ENCODE peak calls at places on chromosomes 4 and X, in five cellular contexts. O, K, F, Y and W are unnamed samples.

GRCh38 chrX:16061296-16061695 is 62.1 kb upstream of the GRPR start:
- DNase-seq in O (no peak), K (no peak), F (no peak), Y (no peak), W (no peak)

GRCh38 chr4:105797225-105797624 is 88.6 kb downstream of the GSTCD start:
- DNase-seq in O (no peak), K (no peak), F (no peak), Y (no peak), W (no peak)

GRCh38 chrX:81241753-81242152 is 39.9 kb downstream of the SH3BGRL start:
- DNase-seq in O (no peak), K (no peak), F (no peak), Y (no peak), W (no peak)

GRCh38 chr4:23022032-23022431 is 329.3 kb downstream of the GBA3 start:
- DNase-seq in O (no peak), K (no peak), F (no peak), Y (no peak), W (no peak)

GRCh38 chr4:77465271-77465670 is 140.3 kb upstream of the CXCL13 start:
- DNase-seq in O (no peak), K (no peak), F (no peak), Y (no peak), W (peak)

GRCh38 chrX:78800114-78800513 is 52.6 kb downstream of the LPAR4 start:
- DNase-seq in O (no peak), K (no peak), F (no peak), Y (no peak), W (no peak)

GRCh38 chrX:71870337-71871098 is 40.1 kb upstream of the NHSL2 start:
- DNase-seq in O (no peak), K (no peak), F (no peak), Y (no peak), W (peak)

GRCh38 chrX:78708171-78708570 is 39.3 kb upstream of the LPAR4 start:
- DNase-seq in O (no peak), K (no peak), F (peak), Y (no peak), W (peak)

GRCh38 chr4:73945674-73946449 is 36.0 kb downstream of the PF4 start:
- DNase-seq in O (no peak), K (no peak), F (no peak), Y (no peak), W (no peak)

GRCh38 chr4:835148-836002 is 9.4 kb upstream of the CPLX1 start:
- DNase-seq in O (no peak), K (no peak), F (peak), Y (no peak), W (peak)

GRCh38 chr4:144782345-144782744 is 136.4 kb downstream of the HHIP start:
- DNase-seq in O (no peak), K (no peak), F (no peak), Y (no peak), W (no peak)

GRCh38 chr4:41022116-41022515 is 192.2 kb downstream of the APBB2 start:
- DNase-seq in O (no peak), K (no peak), F (no peak), Y (no peak), W (no peak)

GRCh38 chr4:148415500-148415899 is 26.7 kb downstream of the NR3C2 start:
- DNase-seq in O (no peak), K (no peak), F (peak), Y (no peak), W (peak)

GRCh38 chr4:110247591-110247990 is 49.2 kb upstream of the ELOVL6 start:
- DNase-seq in O (no peak), K (no peak), F (no peak), Y (no peak), W (no peak)

GRCh38 chrX:20421697-20422096 is 155.0 kb upstream of the RPS6KA3 start:
- DNase-seq in O (no peak), K (no peak), F (no peak), Y (no peak), W (no peak)

GRCh38 chr4:47074836-47075235 is 43.5 kb downstream of the GABRB1 start:
- DNase-seq in O (no peak), K (no peak), F (no peak), Y (no peak), W (no peak)

GRCh38 chr4:47075241-47075640 is 43.9 kb downstream of the GABRB1 start:
- DNase-seq in O (no peak), K (no peak), F (no peak), Y (no peak), W (no peak)

GRCh38 chr4:47071863-47072441 is 40.6 kb downstream of the GABRB1 start:
- DNase-seq in O (no peak), K (no peak), F (no peak), Y (no peak), W (no peak)

DNA sequence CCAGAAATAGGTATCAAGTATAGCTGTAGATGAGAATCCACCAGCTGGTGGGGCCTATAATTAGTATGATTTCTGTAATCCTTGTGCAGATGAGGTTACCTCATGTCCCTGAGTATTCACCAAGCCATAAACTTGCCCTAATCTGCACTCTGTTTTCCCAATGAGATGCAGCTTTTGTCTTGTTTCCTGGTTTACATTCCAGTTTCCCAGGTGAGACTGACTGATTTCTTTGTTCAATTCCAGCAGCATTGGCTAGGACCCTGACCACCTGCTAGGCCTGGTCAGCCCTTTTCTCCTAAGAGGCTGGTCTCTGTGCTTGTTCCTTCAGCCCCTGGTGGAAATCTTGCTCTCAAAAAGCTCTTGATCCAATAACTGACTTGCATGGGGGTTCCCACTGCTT is 44.6 kb downstream of the GABRB1 start:
- DNase-seq in O (no peak), K (no peak), F (no peak), Y (no peak), W (no peak)
- H3K27ac ChIP-seq in O (no peak), K (no peak), F (no peak), Y (no peak), W (no peak)

GRCh38 chrX:38871129-38872029 is 70.1 kb downstream of the MID1IP1 start:
- DNase-seq in O (no peak), K (no peak), F (no peak), Y (no peak), W (no peak)
- H3K27ac ChIP-seq in O (no peak), K (no peak), F (no peak), Y (peak), W (peak)

GRCh38 chrX:67582436-67582835 is 38.6 kb downstream of the AR start:
- DNase-seq in O (no peak), K (no peak), F (no peak), Y (no peak), W (no peak)
- H3K27ac ChIP-seq in O (no peak), K (no peak), F (no peak), Y (no peak), W (no peak)

DNA sequence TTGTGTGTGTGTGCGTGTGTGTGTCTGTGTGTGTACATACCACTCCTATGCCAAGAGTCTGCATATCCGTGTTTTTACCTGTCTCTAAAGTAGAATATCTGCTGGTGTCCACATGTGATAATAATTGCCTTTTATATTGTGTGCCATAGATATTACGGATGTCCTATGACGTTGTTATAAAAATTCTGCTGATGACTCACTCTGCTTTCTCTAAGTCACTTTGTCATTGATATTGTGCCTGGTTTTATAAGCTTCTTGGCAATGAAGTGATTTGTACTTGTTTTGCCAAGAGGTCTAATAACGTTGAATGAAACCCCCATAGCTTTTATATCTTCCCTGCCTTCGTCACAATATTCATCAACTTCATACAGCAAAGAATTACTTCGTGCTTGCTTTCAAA is 102.6 kb upstream of the C1GALT1C1 start:
- DNase-seq in O (no peak), K (no peak), F (no peak), Y (no peak), W (no peak)
- H3K27ac ChIP-seq in O (no peak), K (no peak), F (peak), Y (no peak), W (no peak)

DNA sequence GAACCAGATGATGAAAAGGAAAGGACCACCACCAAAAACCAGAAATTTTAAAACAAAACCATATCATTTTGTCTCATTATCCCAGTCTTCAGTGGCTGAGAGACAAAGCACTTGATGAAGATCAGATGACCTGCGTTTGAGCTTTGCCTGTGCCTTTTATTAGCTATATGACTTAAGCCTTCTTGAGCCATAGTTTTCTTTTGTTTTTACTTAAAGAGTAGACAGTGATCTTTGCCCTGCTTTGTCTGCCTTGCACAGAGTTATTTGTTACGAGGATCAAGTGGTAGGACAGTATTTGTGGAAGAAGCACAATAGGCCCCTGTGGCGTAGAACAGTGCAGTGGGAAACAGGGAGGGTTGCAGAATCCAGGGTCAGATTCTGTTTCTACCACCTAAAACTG is 89.9 kb downstream of the SLC10A6 start:
- DNase-seq in O (no peak), K (no peak), F (no peak), Y (no peak), W (no peak)
- H3K27ac ChIP-seq in O (no peak), K (no peak), F (no peak), Y (no peak), W (no peak)

DNA sequence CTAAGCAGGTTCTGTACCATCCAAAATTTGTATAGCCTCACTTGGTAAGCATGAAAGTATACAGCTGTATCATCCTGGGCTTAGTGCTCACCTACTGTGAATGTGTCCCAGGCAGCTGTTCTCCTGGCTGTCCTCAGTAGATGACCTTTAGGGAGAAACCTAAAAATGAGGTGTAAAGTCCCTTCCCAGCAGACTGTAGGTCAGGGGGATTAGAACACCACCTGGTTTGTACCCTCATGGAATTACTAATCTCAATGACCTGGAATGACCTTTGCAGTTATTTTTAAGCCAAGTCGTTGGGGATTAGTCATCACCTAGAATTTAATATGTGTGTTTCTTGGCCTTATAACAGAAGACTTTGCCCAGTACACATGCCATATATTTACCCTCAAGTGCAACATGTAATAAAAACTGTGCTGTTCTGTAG is 39.1 kb upstream of the MBTPS2 start:
- DNase-seq in O (no peak), K (no peak), F (no peak), Y (peak), W (peak)
- H3K27ac ChIP-seq in O (no peak), K (no peak), F (no peak), Y (peak), W (peak)

DNA sequence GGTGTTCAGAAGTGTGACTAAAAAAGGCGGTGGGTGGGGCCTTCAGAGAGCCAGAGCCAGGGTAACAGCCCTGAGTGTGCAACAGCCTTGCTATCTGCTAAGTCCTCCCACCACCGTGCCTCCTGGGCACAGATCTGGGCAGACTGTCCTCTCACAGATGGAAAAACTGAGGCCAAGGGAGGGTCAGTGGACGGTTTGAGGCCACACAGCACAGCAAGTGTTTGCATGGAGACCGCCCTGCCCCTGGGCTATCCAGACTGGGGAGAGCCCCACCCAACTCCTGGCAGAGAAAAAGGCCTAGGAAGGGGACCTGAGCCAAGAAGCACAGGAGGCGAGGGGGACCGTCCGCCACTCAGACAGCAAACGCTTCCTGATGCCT is 31.7 kb downstream of the BLOC1S4 start:
- DNase-seq in O (no peak), K (no peak), F (no peak), Y (no peak), W (no peak)
- H3K27ac ChIP-seq in O (no peak), K (no peak), F (no peak), Y (no peak), W (no peak)

GRCh38 chr4:165382640-165383039 is 3.8 kb downstream of the CPE start:
- DNase-seq in O (no peak), K (no peak), F (no peak), Y (no peak), W (no peak)

GRCh38 chr4:165384186-165384585 is 5.4 kb downstream of the CPE start:
- DNase-seq in O (no peak), K (no peak), F (no peak), Y (no peak), W (no peak)

GRCh38 chr4:165385124-165385523 is 6.3 kb downstream of the CPE start:
- DNase-seq in O (no peak), K (no peak), F (no peak), Y (no peak), W (no peak)

GRCh38 chr4:165384608-165385007 is 5.8 kb downstream of the CPE start:
- DNase-seq in O (no peak), K (no peak), F (peak), Y (no peak), W (peak)

GRCh38 chr4:165383757-165384156 is 4.9 kb downstream of the CPE start:
- DNase-seq in O (no peak), K (no peak), F (no peak), Y (no peak), W (no peak)
- H3K27ac ChIP-seq in O (peak), K (no peak), F (no peak), Y (no peak), W (no peak)

GRCh38 chrX:119690921-119691716 is 1.8 kb downstream of the SEPTIN6 start:
- DNase-seq in O (no peak), K (no peak), F (peak), Y (no peak), W (no peak)

GRCh38 chrX:119686087-119686639 is 6.8 kb downstream of the SEPTIN6 start:
- DNase-seq in O (no peak), K (no peak), F (peak), Y (no peak), W (peak)

GRCh38 chrX:119692241-119693031 is 532 bp downstream of the SEPTIN6 start:
- DNase-seq in O (no peak), K (peak), F (peak), Y (no peak), W (peak)

GRCh38 chrX:119687661-119688413 is 5.1 kb downstream of the SEPTIN6 start:
- DNase-seq in O (no peak), K (no peak), F (no peak), Y (no peak), W (peak)

DNA sequence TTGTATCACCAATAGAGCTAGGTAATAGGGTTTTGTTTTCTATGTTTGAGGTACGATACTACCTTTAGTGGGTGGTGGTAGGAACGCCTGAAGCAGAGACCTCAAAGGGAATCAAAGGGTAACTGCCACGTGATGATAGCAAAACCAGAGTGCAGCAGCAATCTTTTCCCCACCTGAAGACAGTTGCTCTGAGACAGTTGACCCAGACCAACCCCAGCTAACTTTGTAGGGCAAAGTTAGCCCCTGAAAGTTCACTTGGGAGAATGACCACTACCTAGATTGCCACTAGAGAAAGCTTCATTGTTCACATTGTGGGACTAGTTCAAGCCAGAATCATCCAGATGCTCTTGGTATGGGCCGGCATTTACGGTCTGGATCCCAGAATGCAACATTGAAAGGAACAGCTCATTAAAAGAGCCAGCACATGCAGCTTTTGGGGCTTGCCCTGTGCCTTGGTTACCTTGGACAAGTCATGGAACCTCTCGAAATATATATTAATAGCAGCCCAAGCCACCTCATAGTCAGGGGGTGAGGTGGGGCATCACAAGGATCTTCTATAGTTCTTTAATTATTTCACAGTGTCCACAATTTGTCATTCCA is 4.0 kb downstream of the SEPTIN6 start:
- DNase-seq in O (no peak), K (peak), F (no peak), Y (no peak), W (no peak)
- H3K27ac ChIP-seq in O (no peak), K (peak), F (no peak), Y (no peak), W (no peak)